ENCODE peak calls at places on chromosomes 7 and 10, in six cellular contexts. H is BE2C; F is AG04450; J is brain microvascular endothelial cell; L is CD4-positive, CD25-positive, alpha-beta regulatory T cell; C is cardiac muscle cell. P is an unnamed sample.

GRCh38 chr10:61284222-61284890 is 168.8 kb downstream of the TMEM26 start:
- DNase-seq in C (peak), L (peak), F (peak), H (no peak), J (peak), P (peak)

GRCh38 chr7:6833636-6834035 is 7.6 kb upstream of the CCZ1B start:
- DNase-seq in L (no peak), H (no peak), F (no peak), C (no peak), J (no peak), P (no peak)

GRCh38 chr7:38311329-38311937 is 38.0 kb upstream of the TARP start:
- DNase-seq in L (no peak), J (no peak), H (peak), C (peak), F (no peak), P (no peak)

GRCh38 chr10:4174197-4174596 is 389.2 kb upstream of the KLF6 start:
- DNase-seq in C (no peak), L (no peak), F (no peak), J (no peak), H (peak), P (no peak)

GRCh38 chr7:107972986-107973385 is 30.0 kb downstream of the LAMB1 start:
- DNase-seq in C (peak), H (no peak), L (no peak), F (no peak), J (no peak), P (no peak)

GRCh38 chr7:27066148-27066547 is 29.7 kb downstream of the HOXA1 start:
- DNase-seq in J (no peak), L (no peak), F (no peak), H (no peak), C (no peak), P (peak)

GRCh38 chr10:86224354-86225097 is 142.1 kb downstream of the GRID1 start:
- DNase-seq in F (no peak), H (no peak), C (no peak), L (no peak), J (no peak), P (no peak)

GRCh38 chr7:75537731-75538130 is 45.6 kb downstream of the SPDYE5 start:
- DNase-seq in F (no peak), H (no peak), J (no peak), L (no peak), C (no peak), P (no peak)

GRCh38 chr7:108809356-108809755 is 239.7 kb downstream of the DNAJB9 start:
- DNase-seq in J (no peak), H (no peak), C (no peak), L (no peak), F (no peak), P (no peak)

GRCh38 chr10:128373071-128373749 is 247.0 kb upstream of the MKI67 start:
- DNase-seq in F (no peak), H (no peak), J (no peak), L (no peak), C (no peak), P (no peak)

GRCh38 chr10:102102421-102102820 is 17.7 kb downstream of the LDB1 start:
- DNase-seq in L (no peak), C (no peak), J (no peak), H (no peak), F (no peak), P (no peak)

GRCh38 chr10:43576062-43576461 is 1.6 kb upstream of the ZNF239 start:
- DNase-seq in H (no peak), L (no peak), C (no peak), J (no peak), F (no peak), P (no peak)

GRCh38 chr10:91198781-91199180 is 21.7 kb upstream of the PCGF5 start:
- DNase-seq in C (peak), F (no peak), H (no peak), J (peak), L (peak), P (peak)

GRCh38 chr10:103783686-103784085 is 71.7 kb downstream of the SH3PXD2A start:
- DNase-seq in F (no peak), L (no peak), H (no peak), J (no peak), C (no peak), P (no peak)
- H3K4me3 ChIP-seq in F (no peak), L (no peak), H (no peak), J (no peak), C (no peak), P (no peak)

GRCh38 chr7:87878208-87878735 is 2.0 kb downstream of the DBF4 start:
- DNase-seq in C (peak), H (no peak), L (no peak), J (no peak), F (no peak), P (peak)
- H3K4me3 ChIP-seq in C (peak), H (peak), L (peak), J (peak), F (peak), P (peak)

DNA sequence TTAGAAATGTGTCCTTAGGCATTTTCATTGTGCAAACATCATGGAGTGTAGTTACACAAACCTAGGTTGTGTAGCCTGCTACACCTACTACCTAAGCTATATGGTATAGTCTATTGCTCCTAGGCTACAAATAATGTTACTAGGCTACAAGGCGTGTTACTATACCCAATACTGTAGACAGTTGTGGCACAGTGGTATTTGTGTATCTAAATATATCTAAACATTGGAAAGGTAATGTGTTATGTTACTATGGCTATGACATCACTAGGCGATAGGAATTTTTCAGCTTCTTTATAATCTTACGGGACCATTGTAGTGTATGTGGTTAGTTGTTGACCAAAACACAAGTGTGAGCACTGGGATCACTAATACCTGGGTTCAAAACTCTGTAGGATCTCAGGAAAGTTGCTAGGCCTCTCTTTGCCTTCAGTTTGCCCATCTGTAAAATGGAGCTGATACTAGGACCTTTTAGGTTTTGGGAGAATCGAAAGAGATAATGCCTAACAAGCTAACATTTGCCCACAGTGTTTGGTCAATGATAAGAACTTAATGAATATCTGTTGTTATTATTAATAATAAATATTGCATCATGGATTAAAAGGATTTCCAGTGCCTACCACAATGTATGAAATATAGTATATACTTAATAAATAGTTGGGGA is 2.8 kb downstream of the BICC1 start:
- DNase-seq in F (no peak), C (no peak), H (no peak), J (no peak), L (no peak), P (peak)
- H3K4me3 ChIP-seq in F (peak), C (peak), H (no peak), J (peak), L (no peak), P (peak)

GRCh38 chr10:48683424-48683823 is 1.2 kb upstream of the WDFY4 start:
- DNase-seq in H (no peak), J (no peak), F (no peak), C (no peak), L (no peak), P (no peak)
- H3K4me3 ChIP-seq in H (no peak), J (no peak), F (no peak), C (no peak), L (no peak), P (no peak)